ENCODE peak calls at places on chromosomes 2 and 18, in nine cellular contexts. One of them, this sample, is unnamed.

GRCh38 chr2:220949476-220949875 is 622.6 kb downstream of the EPHA4 start:
- DNase-seq in fibroblast of villous mesenchyme: no peak
- DNase-seq in AG09319: no peak
- DNase-seq in IMR-90: peak
- DNase-seq in T1000: no peak
- DNase-seq in NCI-H510A treated with DMSO at 0.1 percent for 48 hours: peak
- DNase-seq in HT-29: no peak
- DNase-seq in retina: no peak
- DNase-seq in OCI-LY7: no peak
- DNase-seq in this sample: no peak

GRCh38 chr2:8993196-8993901 is 10.1 kb downstream of the MBOAT2 start:
- DNase-seq in fibroblast of villous mesenchyme: no peak
- DNase-seq in AG09319: no peak
- DNase-seq in IMR-90: peak
- DNase-seq in T1000: no peak
- DNase-seq in NCI-H510A treated with DMSO at 0.1 percent for 48 hours: no peak
- DNase-seq in HT-29: no peak
- DNase-seq in retina: no peak
- DNase-seq in OCI-LY7: no peak
- DNase-seq in this sample: peak

GRCh38 chr2:143525006-143525405 is 395.8 kb downstream of the ARHGAP15 start:
- DNase-seq in fibroblast of villous mesenchyme: peak
- DNase-seq in AG09319: no peak
- DNase-seq in IMR-90: peak
- DNase-seq in T1000: no peak
- DNase-seq in NCI-H510A treated with DMSO at 0.1 percent for 48 hours: no peak
- DNase-seq in HT-29: no peak
- DNase-seq in retina: no peak
- DNase-seq in OCI-LY7: no peak
- DNase-seq in this sample: peak

GRCh38 chr2:126864861-126865260 is 33.8 kb upstream of the TEX51 start:
- DNase-seq in fibroblast of villous mesenchyme: no peak
- DNase-seq in AG09319: no peak
- DNase-seq in IMR-90: no peak
- DNase-seq in T1000: no peak
- DNase-seq in NCI-H510A treated with DMSO at 0.1 percent for 48 hours: no peak
- DNase-seq in HT-29: peak
- DNase-seq in retina: no peak
- DNase-seq in OCI-LY7: peak
- DNase-seq in this sample: no peak

GRCh38 chr2:99101697-99102096 is 39.8 kb upstream of the C2orf15 start:
- DNase-seq in fibroblast of villous mesenchyme: peak
- DNase-seq in AG09319: no peak
- DNase-seq in IMR-90: peak
- DNase-seq in T1000: no peak
- DNase-seq in NCI-H510A treated with DMSO at 0.1 percent for 48 hours: no peak
- DNase-seq in HT-29: peak
- DNase-seq in retina: no peak
- DNase-seq in OCI-LY7: no peak
- DNase-seq in this sample: peak

GRCh38 chr2:80454628-80455027 is 150.1 kb upstream of the LRRTM1 start:
- DNase-seq in fibroblast of villous mesenchyme: no peak
- DNase-seq in AG09319: no peak
- DNase-seq in IMR-90: no peak
- DNase-seq in T1000: no peak
- DNase-seq in NCI-H510A treated with DMSO at 0.1 percent for 48 hours: no peak
- DNase-seq in HT-29: no peak
- DNase-seq in retina: no peak
- DNase-seq in OCI-LY7: no peak
- DNase-seq in this sample: no peak

GRCh38 chr2:29014811-29015414 is 33.8 kb downstream of the TOGARAM2 start:
- DNase-seq in fibroblast of villous mesenchyme: no peak
- DNase-seq in AG09319: no peak
- DNase-seq in IMR-90: peak
- DNase-seq in T1000: no peak
- DNase-seq in NCI-H510A treated with DMSO at 0.1 percent for 48 hours: no peak
- DNase-seq in HT-29: no peak
- DNase-seq in retina: no peak
- DNase-seq in OCI-LY7: no peak
- DNase-seq in this sample: no peak

GRCh38 chr18:48151421-48152095 is 221.1 kb upstream of the SMAD2 start:
- DNase-seq in fibroblast of villous mesenchyme: no peak
- DNase-seq in AG09319: no peak
- DNase-seq in IMR-90: no peak
- DNase-seq in T1000: no peak
- DNase-seq in NCI-H510A treated with DMSO at 0.1 percent for 48 hours: no peak
- DNase-seq in HT-29: peak
- DNase-seq in retina: no peak
- DNase-seq in OCI-LY7: no peak
- DNase-seq in this sample: no peak

GRCh38 chr18:54388203-54389142 is 30.8 kb downstream of the C18orf54 start:
- DNase-seq in fibroblast of villous mesenchyme: peak
- DNase-seq in AG09319: peak
- DNase-seq in IMR-90: peak
- DNase-seq in T1000: peak
- DNase-seq in NCI-H510A treated with DMSO at 0.1 percent for 48 hours: no peak
- DNase-seq in HT-29: peak
- DNase-seq in retina: no peak
- DNase-seq in OCI-LY7: peak
- DNase-seq in this sample: peak

GRCh38 chr2:127049927-127050802 is 56.8 kb downstream of the BIN1 start:
- DNase-seq in fibroblast of villous mesenchyme: peak
- DNase-seq in AG09319: no peak
- DNase-seq in IMR-90: peak
- DNase-seq in T1000: peak
- DNase-seq in NCI-H510A treated with DMSO at 0.1 percent for 48 hours: peak
- DNase-seq in HT-29: peak
- DNase-seq in retina: peak
- DNase-seq in OCI-LY7: peak
- DNase-seq in this sample: peak

GRCh38 chr2:144625216-144626010 is 105.5 kb upstream of the ZEB2 start:
- DNase-seq in fibroblast of villous mesenchyme: no peak
- DNase-seq in AG09319: no peak
- DNase-seq in IMR-90: no peak
- DNase-seq in T1000: no peak
- DNase-seq in NCI-H510A treated with DMSO at 0.1 percent for 48 hours: no peak
- DNase-seq in HT-29: no peak
- DNase-seq in retina: no peak
- DNase-seq in OCI-LY7: no peak
- DNase-seq in this sample: no peak

GRCh38 chr2:215699018-215699417 is 263.1 kb upstream of the FN1 start:
- DNase-seq in fibroblast of villous mesenchyme: no peak
- DNase-seq in AG09319: no peak
- DNase-seq in IMR-90: no peak
- DNase-seq in T1000: no peak
- DNase-seq in NCI-H510A treated with DMSO at 0.1 percent for 48 hours: no peak
- DNase-seq in HT-29: no peak
- DNase-seq in retina: no peak
- DNase-seq in OCI-LY7: no peak
- DNase-seq in this sample: no peak

GRCh38 chr2:10839813-10840212 is 27.2 kb upstream of the PDIA6 start:
- DNase-seq in fibroblast of villous mesenchyme: peak
- DNase-seq in AG09319: no peak
- DNase-seq in IMR-90: peak
- DNase-seq in T1000: no peak
- DNase-seq in NCI-H510A treated with DMSO at 0.1 percent for 48 hours: no peak
- DNase-seq in HT-29: peak
- DNase-seq in retina: no peak
- DNase-seq in OCI-LY7: no peak
- DNase-seq in this sample: peak

GRCh38 chr2:86507600-86507999 is 55.6 kb downstream of the CHMP3 start:
- DNase-seq in fibroblast of villous mesenchyme: no peak
- DNase-seq in AG09319: no peak
- DNase-seq in IMR-90: no peak
- DNase-seq in T1000: no peak
- DNase-seq in NCI-H510A treated with DMSO at 0.1 percent for 48 hours: no peak
- DNase-seq in HT-29: no peak
- DNase-seq in retina: no peak
- DNase-seq in OCI-LY7: no peak
- DNase-seq in this sample: no peak

GRCh38 chr2:203650860-203651613 is 55.4 kb upstream of the CD28 start:
- DNase-seq in fibroblast of villous mesenchyme: peak
- DNase-seq in AG09319: no peak
- DNase-seq in IMR-90: peak
- DNase-seq in T1000: no peak
- DNase-seq in NCI-H510A treated with DMSO at 0.1 percent for 48 hours: peak
- DNase-seq in HT-29: peak
- DNase-seq in retina: no peak
- DNase-seq in OCI-LY7: peak
- DNase-seq in this sample: peak

GRCh38 chr2:34096552-34097171 is 497.6 kb upstream of the FAM98A start:
- DNase-seq in fibroblast of villous mesenchyme: peak
- DNase-seq in AG09319: peak
- DNase-seq in IMR-90: peak
- DNase-seq in T1000: peak
- DNase-seq in NCI-H510A treated with DMSO at 0.1 percent for 48 hours: peak
- DNase-seq in HT-29: peak
- DNase-seq in retina: peak
- DNase-seq in OCI-LY7: peak
- DNase-seq in this sample: peak

GRCh38 chr2:113240150-113240914 is 38.4 kb downstream of the PAX8 start:
- DNase-seq in fibroblast of villous mesenchyme: peak
- DNase-seq in AG09319: peak
- DNase-seq in IMR-90: peak
- DNase-seq in T1000: peak
- DNase-seq in NCI-H510A treated with DMSO at 0.1 percent for 48 hours: peak
- DNase-seq in HT-29: peak
- DNase-seq in retina: no peak
- DNase-seq in OCI-LY7: no peak
- DNase-seq in this sample: peak

GRCh38 chr2:241730679-241731293 is 3.6 kb upstream of the D2HGDH start:
- DNase-seq in fibroblast of villous mesenchyme: peak
- DNase-seq in AG09319: no peak
- DNase-seq in IMR-90: no peak
- DNase-seq in T1000: no peak
- DNase-seq in NCI-H510A treated with DMSO at 0.1 percent for 48 hours: no peak
- DNase-seq in HT-29: no peak
- DNase-seq in retina: no peak
- DNase-seq in OCI-LY7: no peak
- DNase-seq in this sample: no peak

GRCh38 chr2:481388-481787 is 193.5 kb upstream of the ALKAL2 start:
- DNase-seq in fibroblast of villous mesenchyme: no peak
- DNase-seq in AG09319: no peak
- DNase-seq in IMR-90: no peak
- DNase-seq in T1000: no peak
- DNase-seq in NCI-H510A treated with DMSO at 0.1 percent for 48 hours: no peak
- DNase-seq in HT-29: no peak
- DNase-seq in retina: no peak
- DNase-seq in OCI-LY7: no peak
- DNase-seq in this sample: no peak

GRCh38 chr2:156435392-156435724 is 821 bp upstream of the GPD2 start:
- DNase-seq in fibroblast of villous mesenchyme: no peak
- DNase-seq in AG09319: no peak
- DNase-seq in IMR-90: no peak
- DNase-seq in T1000: no peak
- DNase-seq in NCI-H510A treated with DMSO at 0.1 percent for 48 hours: no peak
- DNase-seq in HT-29: no peak
- DNase-seq in retina: no peak
- DNase-seq in OCI-LY7: no peak
- DNase-seq in this sample: no peak

GRCh38 chr2:178005756-178006155 is 66.8 kb downstream of the PDE11A start:
- DNase-seq in fibroblast of villous mesenchyme: no peak
- DNase-seq in AG09319: no peak
- DNase-seq in IMR-90: peak
- DNase-seq in T1000: no peak
- DNase-seq in NCI-H510A treated with DMSO at 0.1 percent for 48 hours: no peak
- DNase-seq in HT-29: no peak
- DNase-seq in retina: no peak
- DNase-seq in OCI-LY7: no peak
- DNase-seq in this sample: peak

GRCh38 chr2:160324161-160324768 is 124.2 kb upstream of the ITGB6 start:
- DNase-seq in fibroblast of villous mesenchyme: peak
- DNase-seq in AG09319: no peak
- DNase-seq in IMR-90: peak
- DNase-seq in T1000: no peak
- DNase-seq in NCI-H510A treated with DMSO at 0.1 percent for 48 hours: peak
- DNase-seq in HT-29: peak
- DNase-seq in retina: peak
- DNase-seq in OCI-LY7: peak
- DNase-seq in this sample: peak

GRCh38 chr18:49582579-49582978 is 20.7 kb downstream of the LIPG start:
- DNase-seq in fibroblast of villous mesenchyme: peak
- DNase-seq in AG09319: no peak
- DNase-seq in IMR-90: peak
- DNase-seq in T1000: peak
- DNase-seq in NCI-H510A treated with DMSO at 0.1 percent for 48 hours: no peak
- DNase-seq in HT-29: no peak
- DNase-seq in retina: no peak
- DNase-seq in OCI-LY7: no peak
- DNase-seq in this sample: peak

GRCh38 chr2:134919360-134920210 is 963 bp downstream of the CCNT2 start:
- DNase-seq in fibroblast of villous mesenchyme: no peak
- DNase-seq in AG09319: no peak
- DNase-seq in IMR-90: peak
- DNase-seq in T1000: no peak
- DNase-seq in NCI-H510A treated with DMSO at 0.1 percent for 48 hours: peak
- DNase-seq in HT-29: peak
- DNase-seq in retina: no peak
- DNase-seq in OCI-LY7: peak
- DNase-seq in this sample: peak

GRCh38 chr2:118994172-118994700 is 52.2 kb downstream of the MARCO start:
- DNase-seq in fibroblast of villous mesenchyme: no peak
- DNase-seq in AG09319: no peak
- DNase-seq in IMR-90: no peak
- DNase-seq in T1000: no peak
- DNase-seq in NCI-H510A treated with DMSO at 0.1 percent for 48 hours: no peak
- DNase-seq in HT-29: no peak
- DNase-seq in retina: no peak
- DNase-seq in OCI-LY7: no peak
- DNase-seq in this sample: no peak

GRCh38 chr18:23967321-23968089 is 47.0 kb upstream of the TTC39C start:
- DNase-seq in fibroblast of villous mesenchyme: no peak
- DNase-seq in AG09319: no peak
- DNase-seq in IMR-90: no peak
- DNase-seq in T1000: no peak
- DNase-seq in NCI-H510A treated with DMSO at 0.1 percent for 48 hours: no peak
- DNase-seq in HT-29: no peak
- DNase-seq in retina: no peak
- DNase-seq in OCI-LY7: peak
- DNase-seq in this sample: no peak

GRCh38 chr2:152098033-152098797 is 629 bp downstream of the CACNB4 start:
- DNase-seq in fibroblast of villous mesenchyme: peak
- DNase-seq in AG09319: no peak
- DNase-seq in IMR-90: no peak
- DNase-seq in T1000: no peak
- DNase-seq in NCI-H510A treated with DMSO at 0.1 percent for 48 hours: no peak
- DNase-seq in HT-29: no peak
- DNase-seq in retina: peak
- DNase-seq in OCI-LY7: no peak
- DNase-seq in this sample: no peak

GRCh38 chr2:88489181-88489580 is 36.7 kb upstream of the FOXI3 start:
- DNase-seq in fibroblast of villous mesenchyme: no peak
- DNase-seq in AG09319: no peak
- DNase-seq in IMR-90: no peak
- DNase-seq in T1000: no peak
- DNase-seq in NCI-H510A treated with DMSO at 0.1 percent for 48 hours: no peak
- DNase-seq in HT-29: peak
- DNase-seq in retina: peak
- DNase-seq in OCI-LY7: peak
- DNase-seq in this sample: no peak

GRCh38 chr2:101342625-101343008 is 34.1 kb upstream of the RNF149 start:
- DNase-seq in fibroblast of villous mesenchyme: no peak
- DNase-seq in AG09319: no peak
- DNase-seq in IMR-90: no peak
- DNase-seq in T1000: no peak
- DNase-seq in NCI-H510A treated with DMSO at 0.1 percent for 48 hours: no peak
- DNase-seq in HT-29: no peak
- DNase-seq in retina: no peak
- DNase-seq in OCI-LY7: no peak
- DNase-seq in this sample: no peak

GRCh38 chr2:18399601-18400000 is 160.9 kb downstream of the RDH14 start:
- DNase-seq in fibroblast of villous mesenchyme: no peak
- DNase-seq in AG09319: no peak
- DNase-seq in IMR-90: peak
- DNase-seq in T1000: no peak
- DNase-seq in NCI-H510A treated with DMSO at 0.1 percent for 48 hours: no peak
- DNase-seq in HT-29: no peak
- DNase-seq in retina: no peak
- DNase-seq in OCI-LY7: no peak
- DNase-seq in this sample: no peak